ENCODE peak calls at places on chromosomes 7 and 10, in five cellular contexts. W is HepG2, M is tibial nerve, E is suprapubic skin, R is stomach. C is an unnamed sample.

GRCh38 chr7:22444181-22444966 is 55.6 kb downstream of the STEAP1B start:
- DNase-seq in M (no peak), E (peak), R (peak), W (peak), C (peak)

GRCh38 chr10:13960603-13961002 is 370.1 kb downstream of the FRMD4A start:
- DNase-seq in M (no peak), E (no peak), W (no peak), R (no peak), C (no peak)

GRCh38 chr10:15719062-15719898 is 442 bp downstream of the ITGA8 start:
- DNase-seq in R (no peak), E (no peak), W (no peak), M (no peak), C (peak)

GRCh38 chr10:113558336-113558735 is 5.5 kb downstream of the HABP2 start:
- DNase-seq in E (no peak), M (no peak), R (no peak), W (no peak), C (no peak)

GRCh38 chr10:59741583-59741982 is 11.7 kb downstream of the MRLN start:
- DNase-seq in M (no peak), E (no peak), R (no peak), W (peak), C (no peak)

GRCh38 chr10:28520346-28520745 is 12.6 kb upstream of the WAC start:
- DNase-seq in W (no peak), R (no peak), E (no peak), M (no peak), C (no peak)

GRCh38 chr7:80923211-80923612 is 4.4 kb upstream of the SEMA3C start:
- DNase-seq in E (no peak), R (no peak), W (no peak), M (no peak), C (no peak)

GRCh38 chr7:3234851-3235250 is 66.2 kb upstream of the SDK1 start:
- DNase-seq in E (no peak), R (no peak), M (no peak), W (no peak), C (no peak)

GRCh38 chr7:69756235-69756634 is 158.0 kb downstream of the AUTS2 start:
- DNase-seq in R (no peak), E (no peak), M (no peak), W (no peak), C (no peak)

GRCh38 chr7:101589976-101590662 is 39.0 kb downstream of the MYL10 start:
- DNase-seq in E (peak), W (no peak), R (no peak), M (no peak), C (no peak)

GRCh38 chr10:122142652-122143237 is 128.4 kb upstream of the BTBD16 start:
- DNase-seq in R (peak), E (no peak), M (no peak), W (no peak), C (no peak)

GRCh38 chr10:104318810-104319684 is 19.2 kb downstream of the ITPRIP start:
- DNase-seq in M (peak), R (no peak), E (no peak), W (no peak), C (no peak)

GRCh38 chr7:105429746-105430612 is 41.3 kb upstream of the SRPK2 start:
- DNase-seq in E (no peak), W (peak), R (peak), M (peak), C (peak)

GRCh38 chr10:112137381-112137987 is 46.1 kb downstream of the GPAM start:
- DNase-seq in W (peak), M (peak), E (peak), R (peak), C (peak)

GRCh38 chr7:69211739-69212138 is 386.5 kb upstream of the AUTS2 start:
- DNase-seq in M (no peak), R (no peak), W (no peak), E (peak), C (no peak)

GRCh38 chr7:148633761-148634160 is 43.2 kb downstream of the C7orf33 start:
- DNase-seq in W (no peak), R (no peak), E (no peak), M (no peak), C (no peak)

GRCh38 chr10:113139695-113140094 is 189.6 kb downstream of the TCF7L2 start:
- DNase-seq in W (no peak), M (no peak), R (no peak), E (no peak), C (no peak)

GRCh38 chr10:3472705-3473078 is 300.1 kb upstream of the PITRM1 start:
- DNase-seq in M (no peak), R (no peak), E (no peak), W (no peak), C (no peak)

GRCh38 chr10:3470191-3470590 is 297.6 kb upstream of the PITRM1 start:
- DNase-seq in R (no peak), E (no peak), M (no peak), W (no peak), C (no peak)

GRCh38 chr10:3471927-3472704 is 299.5 kb upstream of the PITRM1 start:
- DNase-seq in E (no peak), M (no peak), W (no peak), R (no peak), C (peak)

GRCh38 chr10:3473271-3473670 is 300.7 kb upstream of the PITRM1 start:
- DNase-seq in W (no peak), E (no peak), R (no peak), M (no peak), C (no peak)

GRCh38 chr10:3471497-3471896 is 298.9 kb upstream of the PITRM1 start:
- DNase-seq in R (no peak), M (no peak), E (no peak), W (no peak), C (no peak)
- H3K27ac ChIP-seq in R (peak), M (peak), E (peak), W (no peak), C (peak)

GRCh38 chr7:2101630-2102374 is 130.9 kb downstream of the MAD1L1 start:
- DNase-seq in E (no peak), W (no peak), M (no peak), R (no peak), C (no peak)

GRCh38 chr7:2104107-2104710 is 128.5 kb downstream of the MAD1L1 start:
- DNase-seq in R (peak), E (peak), M (peak), W (peak), C (peak)

GRCh38 chr7:2102375-2102723 is 130.4 kb downstream of the MAD1L1 start:
- DNase-seq in R (no peak), W (no peak), E (no peak), M (no peak), C (no peak)

GRCh38 chr7:2104716-2105115 is 128.0 kb downstream of the MAD1L1 start:
- DNase-seq in E (no peak), M (no peak), W (no peak), R (no peak), C (no peak)

GRCh38 chr7:2103071-2103898 is 129.5 kb downstream of the MAD1L1 start:
- DNase-seq in R (no peak), E (no peak), W (no peak), M (no peak), C (no peak)
- TF ChIP-seq POLR2A in R (no peak), E (no peak), W (no peak), M (no peak), C (no peak)

DNA sequence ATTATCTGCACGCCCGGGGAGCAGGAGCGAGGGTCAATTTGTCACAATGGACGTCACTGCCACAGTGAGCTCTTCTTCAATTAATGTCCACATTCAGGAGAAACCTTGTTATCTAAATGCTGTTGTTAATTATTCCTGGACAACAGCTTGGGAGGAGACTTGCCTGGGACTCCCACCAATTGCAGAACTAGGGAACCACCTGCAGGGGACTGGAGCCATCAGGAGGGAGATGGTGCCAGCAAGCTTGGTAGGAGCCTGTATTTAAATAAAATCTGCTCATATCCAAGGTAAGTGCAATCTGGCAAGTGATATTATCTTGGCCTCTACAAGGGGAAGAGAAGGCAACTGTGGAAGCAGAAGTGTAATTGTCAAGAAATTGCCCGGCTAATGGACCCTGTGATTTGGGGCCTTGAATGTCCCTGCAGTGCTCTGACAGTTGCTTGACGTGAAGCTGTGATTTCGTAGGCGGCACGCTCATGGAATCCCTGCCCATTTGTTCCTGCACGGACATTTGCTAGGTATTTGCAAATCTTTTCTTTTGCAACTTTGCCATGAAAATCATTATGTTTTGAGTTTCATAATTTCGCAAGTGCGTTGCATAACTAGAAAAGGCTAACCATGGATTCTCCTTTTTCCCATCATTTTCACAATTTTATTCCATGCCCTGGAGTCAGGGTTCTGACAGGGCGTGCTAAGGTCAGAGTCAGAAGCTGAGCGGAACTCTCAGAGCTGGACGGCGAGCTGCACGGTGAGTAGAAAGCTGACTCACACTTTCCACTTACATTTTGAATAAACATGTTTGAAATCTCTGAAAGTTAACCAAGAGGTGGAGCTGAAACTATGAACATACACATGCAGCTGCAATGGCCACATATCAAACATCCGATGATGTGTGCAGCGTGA is 84.8 kb upstream of the TCERG1L start:
- DNase-seq in E (no peak), M (peak), R (no peak), W (no peak), C (no peak)
- TF ChIP-seq EP300 in E (no peak), M (peak), R (no peak), W (no peak), C (no peak)

DNA sequence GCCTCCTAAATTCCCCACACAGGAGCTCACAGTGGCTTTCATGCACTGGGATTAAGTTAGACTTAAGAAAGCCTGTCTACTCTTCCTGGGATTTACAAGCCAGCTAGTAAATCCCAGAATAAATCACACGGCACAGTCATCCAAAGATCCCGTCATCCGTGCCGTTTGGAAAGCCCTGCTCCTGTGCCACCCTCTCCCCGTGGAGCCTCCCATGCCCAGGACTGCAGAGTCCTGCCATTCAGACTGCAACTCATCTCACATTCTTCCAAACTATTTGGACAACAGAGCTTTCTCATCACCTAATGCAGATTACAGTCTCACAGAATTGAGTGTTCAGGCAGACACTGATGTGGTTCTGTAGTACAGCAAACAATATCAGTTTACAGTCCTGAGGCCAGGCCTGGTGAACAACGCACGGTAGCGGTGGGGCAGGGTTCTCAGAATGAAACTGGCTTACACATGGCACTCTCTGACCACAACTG is 166.5 kb downstream of the EGFR start:
- DNase-seq in M (no peak), W (no peak), R (no peak), E (no peak), C (no peak)
- H3K27ac ChIP-seq in M (peak), W (peak), R (no peak), E (no peak), C (no peak)

GRCh38 chr7:157543276-157543675 is 206.5 kb downstream of the DNAJB6 start:
- DNase-seq in E (peak), W (no peak), R (no peak), M (no peak), C (no peak)
- TF ChIP-seq POLR2A in E (no peak), W (no peak), R (no peak), M (no peak), C (no peak)

GRCh38 chr7:37424532-37424931 is 24.1 kb downstream of the ELMO1 start:
- DNase-seq in W (no peak), R (no peak), M (no peak), E (no peak), C (no peak)
- TF ChIP-seq EP300 in W (no peak), R (no peak), M (no peak), E (no peak), C (no peak)

DNA sequence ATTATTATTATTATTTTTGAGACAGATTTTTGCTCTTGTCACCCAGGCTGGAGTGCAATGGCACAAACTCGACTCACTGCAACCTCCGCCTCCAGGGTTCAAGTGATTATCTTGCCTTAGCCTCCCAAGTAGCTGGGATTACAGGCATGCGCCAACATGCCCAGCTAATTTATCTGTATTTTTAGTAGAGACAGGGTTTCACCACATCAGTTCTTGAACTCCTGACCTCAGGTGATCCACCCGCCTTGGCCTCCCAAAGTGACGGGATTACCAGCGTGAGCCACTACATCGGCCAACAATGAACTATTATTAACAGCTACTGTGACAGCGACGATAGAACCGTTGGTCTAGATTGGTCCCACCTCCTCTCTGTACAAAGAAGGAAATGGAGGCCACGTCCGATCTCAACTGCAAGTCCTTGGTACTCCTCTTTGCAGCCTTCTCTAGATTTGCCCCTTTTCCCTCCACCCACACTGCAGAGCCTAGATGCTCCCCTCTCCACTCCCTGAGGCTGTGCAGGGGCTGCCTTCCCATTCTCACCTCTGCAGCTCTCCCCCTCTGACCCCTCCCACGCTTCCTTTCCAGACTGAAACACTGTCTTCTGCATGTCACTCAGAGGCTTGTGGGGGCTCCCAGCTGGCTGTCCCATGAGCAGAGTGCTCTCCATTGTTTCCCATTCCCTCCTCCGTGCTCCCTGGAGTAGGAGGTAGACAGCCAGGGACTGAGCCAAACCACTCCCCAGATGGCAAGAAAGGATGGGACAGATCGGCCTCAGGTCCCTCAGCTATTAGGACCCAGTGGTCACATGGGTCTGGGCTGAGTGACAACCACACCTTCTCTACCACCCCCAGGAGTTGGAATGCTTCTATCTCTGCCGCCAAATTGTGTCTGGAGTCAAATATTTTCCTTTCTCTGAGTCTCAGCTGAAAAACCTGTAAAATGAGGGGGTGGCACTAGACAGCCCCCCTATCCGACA is 2.3 kb downstream of the LOXL4 start:
- DNase-seq in W (no peak), M (no peak), E (peak), R (no peak), C (no peak)
- H3K27ac ChIP-seq in W (no peak), M (peak), E (no peak), R (no peak), C (no peak)

DNA sequence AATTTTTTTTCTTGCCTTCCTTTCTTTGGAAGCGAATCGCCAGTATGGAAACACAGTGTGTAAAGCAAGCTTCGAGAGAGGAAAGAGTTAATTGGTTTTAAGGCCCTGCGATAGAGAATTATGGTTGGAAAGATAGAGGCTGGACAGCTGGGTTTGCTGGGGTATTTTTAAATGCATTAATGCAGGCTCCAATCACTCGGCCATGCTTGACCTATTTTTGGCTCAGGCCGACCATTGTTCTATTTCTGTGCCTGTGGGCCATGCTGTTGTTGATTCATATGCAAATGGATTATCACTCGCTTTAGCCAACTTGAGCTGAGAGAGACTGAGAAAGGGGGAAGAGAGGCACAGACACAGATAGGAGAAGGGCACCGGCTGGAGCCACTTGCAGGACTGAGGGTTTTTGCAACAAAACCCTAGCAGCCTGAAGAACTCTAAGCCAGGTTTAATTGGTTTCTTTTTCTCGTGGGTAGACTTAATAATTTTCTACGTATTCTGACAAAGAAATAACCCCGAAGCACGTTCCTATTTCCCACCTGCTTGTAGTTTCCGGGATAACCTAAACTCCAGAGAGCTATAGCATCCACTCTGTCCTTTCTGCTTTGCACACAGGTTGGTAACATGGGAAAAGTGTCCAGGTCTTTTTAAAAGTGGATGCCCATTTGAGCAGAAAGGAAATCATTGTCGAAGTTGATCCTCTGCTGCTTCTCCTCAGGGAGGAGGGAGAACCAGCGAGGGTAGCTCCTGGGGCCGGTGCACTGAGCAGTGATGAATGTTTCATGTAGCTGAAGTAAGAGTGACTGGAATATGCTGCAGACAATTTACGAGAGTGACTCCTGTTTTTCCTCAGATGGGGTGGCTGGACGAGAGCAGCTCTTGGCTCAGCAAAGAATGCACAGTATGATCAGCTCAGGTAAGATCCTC is at the start of gene HDAC9:
- DNase-seq in M (no peak), W (no peak), R (no peak), E (no peak), C (peak)
- TF ChIP-seq POLR2A in M (no peak), W (no peak), R (no peak), E (no peak), C (peak)

C was measured in transverse colon.